ENCODE peak calls at places on chromosomes 7 and 10, in nine cellular contexts. D is heart left ventricle, I is left lobe of liver, S is neural crest cell, P is NCI-H524, W is memory B cell, Y is tibial nerve, G is body of pancreas, N is GM12878. F is an unnamed sample.

GRCh38 chr10:79410315-79411094 is 34.9 kb downstream of the ZCCHC24 start:
- DNase-seq in I (no peak), Y (no peak), N (no peak), D (peak), G (no peak), S (no peak), P (no peak), W (no peak), F (no peak)

GRCh38 chr7:111756687-111757178 is 194.4 kb upstream of the IMMP2L start:
- DNase-seq in W (no peak), P (no peak), Y (peak), N (no peak), D (peak), S (peak), I (no peak), G (peak), F (peak)

GRCh38 chr10:22505923-22506685 is 160.8 kb downstream of the SPAG6 start:
- DNase-seq in S (no peak), P (no peak), I (no peak), G (no peak), D (no peak), Y (no peak), N (no peak), W (peak), F (no peak)

GRCh38 chr7:157266272-157266671 is 70.5 kb upstream of the DNAJB6 start:
- DNase-seq in N (no peak), P (no peak), W (no peak), D (no peak), I (no peak), Y (no peak), S (no peak), G (no peak), F (no peak)

GRCh38 chr10:106565546-106565945 is 599.0 kb downstream of the SORCS1 start:
- DNase-seq in D (no peak), S (no peak), P (no peak), Y (no peak), G (no peak), W (no peak), N (no peak), I (no peak), F (no peak)

GRCh38 chr10:49562893-49563292 is 24.0 kb upstream of the ERCC6 start:
- DNase-seq in D (no peak), W (no peak), S (no peak), N (no peak), G (no peak), I (no peak), P (no peak), Y (no peak), F (no peak)

GRCh38 chr10:128097783-128098182 is 28.4 kb downstream of the MKI67 start:
- DNase-seq in Y (no peak), G (no peak), N (no peak), P (no peak), I (no peak), S (no peak), W (no peak), D (no peak), F (no peak)

GRCh38 chr7:98991141-98991540 is 112.8 kb downstream of the TRRAP start:
- DNase-seq in G (no peak), P (no peak), I (no peak), N (no peak), Y (no peak), D (no peak), W (no peak), S (no peak), F (no peak)

GRCh38 chr7:27191716-27192545 is 6.9 kb upstream of the HOXA11 start:
- DNase-seq in G (peak), Y (peak), P (no peak), N (no peak), W (no peak), D (no peak), I (no peak), S (no peak), F (no peak)

GRCh38 chr10:46327685-46328084 is 40.9 kb downstream of the ANTXRL start:
- DNase-seq in W (no peak), S (no peak), N (no peak), P (no peak), G (no peak), Y (no peak), I (no peak), D (no peak), F (no peak)

GRCh38 chr10:114413398-114413797 is 9.1 kb upstream of the AFAP1L2 start:
- DNase-seq in P (no peak), D (peak), N (no peak), W (no peak), S (no peak), I (no peak), G (peak), Y (no peak), F (peak)

GRCh38 chr7:32395168-32395567 is 95.0 kb downstream of the LSM5 start:
- DNase-seq in N (no peak), G (no peak), P (no peak), S (no peak), D (no peak), I (no peak), Y (no peak), W (no peak), F (no peak)

GRCh38 chr7:87154569-87154968 is 2.3 kb downstream of the DMTF1 start:
- DNase-seq in N (no peak), S (no peak), P (no peak), Y (no peak), G (no peak), W (no peak), D (no peak), I (no peak), F (no peak)

GRCh38 chr10:70693619-70694286 is 21.4 kb downstream of the ADAMTS14 start:
- DNase-seq in N (no peak), P (no peak), I (no peak), S (no peak), D (peak), Y (peak), G (no peak), W (no peak), F (peak)

GRCh38 chr7:20229652-20230500 is 12.7 kb upstream of the MACC1 start:
- DNase-seq in N (no peak), P (no peak), D (no peak), G (no peak), Y (no peak), S (no peak), W (no peak), I (no peak), F (no peak)

GRCh38 chr10:117413928-117414618 is 38.8 kb upstream of the PDZD8 start:
- DNase-seq in D (no peak), W (no peak), P (no peak), Y (no peak), S (no peak), G (no peak), N (no peak), I (peak), F (peak)

GRCh38 chr7:155203059-155203881 is 94.4 kb upstream of the INSIG1 start:
- DNase-seq in G (no peak), Y (no peak), D (no peak), W (no peak), S (no peak), P (no peak), N (no peak), I (no peak), F (no peak)

GRCh38 chr7:93574269-93574645 is 267 bp downstream of the CALCR start:
- DNase-seq in S (no peak), W (no peak), D (peak), N (no peak), Y (no peak), P (no peak), I (no peak), G (no peak), F (no peak)

GRCh38 chr10:132684164-132684891 is 101.6 kb downstream of the NKX6-2 start:
- DNase-seq in G (peak), P (no peak), D (peak), W (no peak), I (peak), N (peak), S (no peak), Y (no peak), F (no peak)

GRCh38 chr7:30474893-30475292 is 3.7 kb downstream of the NOD1 start:
- DNase-seq in W (no peak), P (no peak), I (no peak), N (no peak), D (no peak), S (no peak), G (no peak), Y (no peak), F (no peak)

GRCh38 chr7:127717502-127718125 is 65.6 kb downstream of the SND1 start:
- DNase-seq in I (no peak), W (no peak), N (no peak), D (no peak), S (no peak), G (no peak), Y (no peak), P (no peak), F (no peak)

GRCh38 chr10:132664883-132665282 is 121.1 kb downstream of the NKX6-2 start:
- DNase-seq in S (no peak), W (no peak), D (no peak), G (no peak), I (no peak), P (no peak), N (no peak), Y (no peak), F (no peak)

GRCh38 chr7:78148166-78148894 is 349.8 kb downstream of the PHTF2 start:
- DNase-seq in S (no peak), Y (no peak), I (no peak), W (no peak), N (no peak), G (no peak), D (no peak), P (peak), F (no peak)

GRCh38 chr7:57867884-57868701 is 418.1 kb downstream of the ZNF716 start:
- DNase-seq in I (peak), Y (no peak), W (no peak), P (peak), S (no peak), G (peak), D (peak), N (no peak), F (no peak)

GRCh38 chr10:6203331-6204062 is 765 bp downstream of the PFKFB3 start:
- DNase-seq in N (no peak), P (no peak), Y (no peak), G (peak), W (peak), D (peak), S (peak), I (peak), F (peak)

GRCh38 chr7:81013036-81013435 is 94.2 kb upstream of the SEMA3C start:
- DNase-seq in Y (no peak), W (no peak), S (no peak), P (no peak), D (no peak), N (no peak), G (no peak), I (no peak), F (no peak)

GRCh38 chr10:1293636-1294440 is 237.7 kb downstream of the WDR37 start:
- DNase-seq in P (no peak), S (no peak), N (no peak), I (no peak), G (no peak), D (no peak), W (no peak), Y (no peak), F (no peak)

GRCh38 chr7:55022618-55022985 is 3.8 kb downstream of the EGFR start:
- DNase-seq in P (no peak), N (no peak), I (no peak), G (no peak), W (no peak), S (no peak), Y (no peak), D (no peak), F (no peak)

GRCh38 chr7:94252124-94252523 is 142.6 kb upstream of the COL1A2 start:
- DNase-seq in I (no peak), N (no peak), S (no peak), Y (no peak), P (no peak), G (no peak), D (no peak), W (no peak), F (no peak)

F was measured in mucosa of gallbladder.